ENCODE peak calls at places on chromosomes 16 and 17, in eight cellular contexts. One of them, this sample, is unnamed.

GRCh38 chr16:75537795-75538194 is 1.9 kb upstream of the CHST5 start:
- DNase-seq in adrenal gland: no peak
- DNase-seq in fibroblast of villous mesenchyme: no peak
- DNase-seq in heart left ventricle: no peak
- DNase-seq in AG09309: no peak
- DNase-seq in pancreas: no peak
- DNase-seq in right lobe of liver: no peak
- DNase-seq in endodermal cell: no peak
- DNase-seq in this sample: no peak

GRCh38 chr17:57158296-57158695 is 73.2 kb downstream of the AKAP1 start:
- DNase-seq in fibroblast of villous mesenchyme: no peak
- DNase-seq in AG09309: no peak
- DNase-seq in endodermal cell: peak
- DNase-seq in pancreas: no peak
- DNase-seq in right lobe of liver: no peak
- DNase-seq in heart left ventricle: no peak
- DNase-seq in adrenal gland: no peak
- DNase-seq in this sample: no peak

GRCh38 chr16:71883193-71883848 is 661 bp downstream of the ZNF821 start:
- DNase-seq in adrenal gland: no peak
- DNase-seq in endodermal cell: peak
- DNase-seq in heart left ventricle: peak
- DNase-seq in AG09309: no peak
- DNase-seq in right lobe of liver: peak
- DNase-seq in fibroblast of villous mesenchyme: no peak
- DNase-seq in pancreas: peak
- DNase-seq in this sample: no peak

GRCh38 chr16:16133943-16134604 is 89.2 kb downstream of the ABCC6 start:
- DNase-seq in pancreas: no peak
- DNase-seq in endodermal cell: no peak
- DNase-seq in adrenal gland: no peak
- DNase-seq in heart left ventricle: no peak
- DNase-seq in right lobe of liver: no peak
- DNase-seq in fibroblast of villous mesenchyme: peak
- DNase-seq in AG09309: no peak
- DNase-seq in this sample: no peak

GRCh38 chr16:17471745-17472075 is 950 bp upstream of the XYLT1 start:
- DNase-seq in adrenal gland: no peak
- DNase-seq in pancreas: no peak
- DNase-seq in AG09309: no peak
- DNase-seq in fibroblast of villous mesenchyme: no peak
- DNase-seq in endodermal cell: no peak
- DNase-seq in right lobe of liver: no peak
- DNase-seq in heart left ventricle: no peak
- DNase-seq in this sample: no peak

GRCh38 chr16:28937222-28937876 is 5.6 kb downstream of the CD19 start:
- DNase-seq in AG09309: no peak
- DNase-seq in fibroblast of villous mesenchyme: no peak
- DNase-seq in adrenal gland: no peak
- DNase-seq in endodermal cell: peak
- DNase-seq in heart left ventricle: no peak
- DNase-seq in pancreas: no peak
- DNase-seq in right lobe of liver: no peak
- DNase-seq in this sample: no peak

GRCh38 chr17:12900474-12900873 is 111.2 kb downstream of the ARHGAP44 start:
- DNase-seq in fibroblast of villous mesenchyme: no peak
- DNase-seq in AG09309: no peak
- DNase-seq in endodermal cell: no peak
- DNase-seq in heart left ventricle: no peak
- DNase-seq in right lobe of liver: no peak
- DNase-seq in pancreas: no peak
- DNase-seq in adrenal gland: no peak
- DNase-seq in this sample: no peak

GRCh38 chr16:24007934-24008333 is 172.2 kb downstream of the PRKCB start:
- DNase-seq in endodermal cell: no peak
- DNase-seq in right lobe of liver: no peak
- DNase-seq in heart left ventricle: no peak
- DNase-seq in AG09309: no peak
- DNase-seq in fibroblast of villous mesenchyme: no peak
- DNase-seq in adrenal gland: no peak
- DNase-seq in pancreas: no peak
- DNase-seq in this sample: no peak

GRCh38 chr16:69905171-69905555 is 46.0 kb upstream of the CLEC18A start:
- DNase-seq in fibroblast of villous mesenchyme: no peak
- DNase-seq in endodermal cell: no peak
- DNase-seq in AG09309: no peak
- DNase-seq in pancreas: no peak
- DNase-seq in adrenal gland: no peak
- DNase-seq in heart left ventricle: no peak
- DNase-seq in right lobe of liver: no peak
- DNase-seq in this sample: no peak

GRCh38 chr16:26547681-26548080 is 519.0 kb upstream of the C16orf82 start:
- DNase-seq in adrenal gland: no peak
- DNase-seq in heart left ventricle: no peak
- DNase-seq in fibroblast of villous mesenchyme: no peak
- DNase-seq in pancreas: no peak
- DNase-seq in right lobe of liver: no peak
- DNase-seq in AG09309: no peak
- DNase-seq in endodermal cell: no peak
- DNase-seq in this sample: no peak

GRCh38 chr16:24729243-24729966 is at the start of gene TNRC6A:
- DNase-seq in endodermal cell: peak
- DNase-seq in right lobe of liver: peak
- DNase-seq in heart left ventricle: peak
- DNase-seq in AG09309: no peak
- DNase-seq in pancreas: peak
- DNase-seq in fibroblast of villous mesenchyme: peak
- DNase-seq in adrenal gland: peak
- DNase-seq in this sample: peak

GRCh38 chr17:49576121-49576905 is 642 bp downstream of the NXPH3 start:
- DNase-seq in endodermal cell: peak
- DNase-seq in right lobe of liver: no peak
- DNase-seq in adrenal gland: no peak
- DNase-seq in AG09309: no peak
- DNase-seq in heart left ventricle: peak
- DNase-seq in fibroblast of villous mesenchyme: peak
- DNase-seq in pancreas: no peak
- DNase-seq in this sample: no peak

GRCh38 chr16:84593825-84594724 is 23.8 kb downstream of the COTL1 start:
- DNase-seq in heart left ventricle: peak
- DNase-seq in endodermal cell: no peak
- DNase-seq in adrenal gland: peak
- DNase-seq in AG09309: no peak
- DNase-seq in pancreas: no peak
- DNase-seq in fibroblast of villous mesenchyme: peak
- DNase-seq in right lobe of liver: peak
- DNase-seq in this sample: peak

DNA sequence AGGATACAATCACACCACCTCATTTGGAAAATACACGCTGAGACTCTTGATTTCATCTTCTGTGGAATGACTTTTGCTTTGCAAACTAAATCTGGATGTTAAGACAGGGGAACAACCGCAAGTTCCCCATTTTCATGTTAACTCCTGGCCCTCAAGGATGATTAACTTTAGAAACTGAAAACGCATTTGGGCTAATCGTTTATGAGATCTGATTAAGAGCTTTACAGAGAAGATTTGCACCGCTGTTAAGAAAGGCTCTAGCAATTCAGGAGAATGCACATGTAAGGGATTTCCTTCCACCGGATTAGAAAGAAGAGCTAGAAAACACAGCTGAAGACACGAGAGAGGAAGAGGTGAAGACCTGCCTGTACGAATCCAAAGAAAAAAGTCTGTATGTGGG is 106.3 kb downstream of the YPEL2 start:
- DNase-seq in AG09309: no peak
- DNase-seq in right lobe of liver: no peak
- DNase-seq in heart left ventricle: no peak
- DNase-seq in adrenal gland: no peak
- DNase-seq in pancreas: no peak
- DNase-seq in fibroblast of villous mesenchyme: no peak
- DNase-seq in endodermal cell: no peak
- DNase-seq in this sample: no peak
- H3K4me3 ChIP-seq in AG09309: no peak
- H3K4me3 ChIP-seq in right lobe of liver: no peak
- H3K4me3 ChIP-seq in heart left ventricle: no peak
- H3K4me3 ChIP-seq in adrenal gland: no peak
- H3K4me3 ChIP-seq in pancreas: no peak
- H3K4me3 ChIP-seq in fibroblast of villous mesenchyme: no peak
- H3K4me3 ChIP-seq in endodermal cell: no peak
- H3K4me3 ChIP-seq in this sample: no peak

DNA sequence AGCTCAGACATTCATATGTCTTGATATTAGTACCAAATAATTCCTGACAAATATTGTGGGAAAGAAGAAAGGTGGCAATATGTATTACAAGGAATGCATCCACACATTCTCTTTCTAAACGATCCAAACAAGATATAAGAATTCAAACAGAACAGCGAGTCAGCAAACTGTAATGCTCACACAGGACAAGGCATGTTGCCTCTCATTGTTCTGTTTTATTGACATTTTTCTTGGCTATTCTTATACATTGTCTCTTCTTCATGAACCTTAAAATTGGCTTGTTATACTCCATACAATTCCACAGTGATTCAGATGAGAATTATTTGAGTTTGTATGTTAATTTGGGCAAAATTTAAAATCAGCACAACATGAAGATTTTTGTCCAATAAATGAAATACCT is 189.1 kb downstream of the HS3ST3B1 start:
- DNase-seq in adrenal gland: no peak
- DNase-seq in right lobe of liver: no peak
- DNase-seq in endodermal cell: no peak
- DNase-seq in fibroblast of villous mesenchyme: no peak
- DNase-seq in pancreas: no peak
- DNase-seq in AG09309: no peak
- DNase-seq in heart left ventricle: no peak
- DNase-seq in this sample: no peak
- TF ChIP-seq CTCF in adrenal gland: no peak
- TF ChIP-seq CTCF in right lobe of liver: no peak
- TF ChIP-seq CTCF in endodermal cell: no peak
- TF ChIP-seq CTCF in fibroblast of villous mesenchyme: no peak
- TF ChIP-seq CTCF in pancreas: no peak
- TF ChIP-seq CTCF in AG09309: no peak
- TF ChIP-seq CTCF in heart left ventricle: no peak
- TF ChIP-seq CTCF in this sample: no peak

GRCh38 chr17:40072481-40073346 is 9.9 kb downstream of the THRA start:
- DNase-seq in fibroblast of villous mesenchyme: no peak
- DNase-seq in AG09309: no peak
- DNase-seq in right lobe of liver: no peak
- DNase-seq in adrenal gland: peak
- DNase-seq in endodermal cell: no peak
- DNase-seq in heart left ventricle: peak
- DNase-seq in pancreas: peak
- DNase-seq in this sample: no peak

GRCh38 chr17:40070895-40071719 is 8.3 kb downstream of the THRA start:
- DNase-seq in endodermal cell: peak
- DNase-seq in AG09309: no peak
- DNase-seq in heart left ventricle: peak
- DNase-seq in pancreas: peak
- DNase-seq in adrenal gland: peak
- DNase-seq in fibroblast of villous mesenchyme: no peak
- DNase-seq in right lobe of liver: no peak
- DNase-seq in this sample: no peak

GRCh38 chr17:40070644-40070894 is 7.8 kb downstream of the THRA start:
- DNase-seq in right lobe of liver: no peak
- DNase-seq in AG09309: no peak
- DNase-seq in adrenal gland: no peak
- DNase-seq in pancreas: no peak
- DNase-seq in fibroblast of villous mesenchyme: no peak
- DNase-seq in endodermal cell: no peak
- DNase-seq in heart left ventricle: peak
- DNase-seq in this sample: no peak

GRCh38 chr17:40073454-40074174 is 10.8 kb downstream of the THRA start:
- DNase-seq in adrenal gland: peak
- DNase-seq in heart left ventricle: no peak
- DNase-seq in AG09309: no peak
- DNase-seq in endodermal cell: no peak
- DNase-seq in right lobe of liver: no peak
- DNase-seq in pancreas: no peak
- DNase-seq in fibroblast of villous mesenchyme: no peak
- DNase-seq in this sample: no peak

GRCh38 chr17:40071720-40072480 is 9.1 kb downstream of the THRA start:
- DNase-seq in AG09309: no peak
- DNase-seq in endodermal cell: peak
- DNase-seq in fibroblast of villous mesenchyme: peak
- DNase-seq in pancreas: peak
- DNase-seq in adrenal gland: peak
- DNase-seq in heart left ventricle: peak
- DNase-seq in right lobe of liver: peak
- DNase-seq in this sample: no peak
- H3K4me3 ChIP-seq in AG09309: no peak
- H3K4me3 ChIP-seq in endodermal cell: no peak
- H3K4me3 ChIP-seq in fibroblast of villous mesenchyme: no peak
- H3K4me3 ChIP-seq in pancreas: no peak
- H3K4me3 ChIP-seq in adrenal gland: no peak
- H3K4me3 ChIP-seq in heart left ventricle: peak
- H3K4me3 ChIP-seq in right lobe of liver: no peak
- H3K4me3 ChIP-seq in this sample: no peak

GRCh38 chr16:56797861-56798260 is 67.1 kb upstream of the SLC12A3 start:
- DNase-seq in AG09309: no peak
- DNase-seq in right lobe of liver: no peak
- DNase-seq in adrenal gland: no peak
- DNase-seq in fibroblast of villous mesenchyme: no peak
- DNase-seq in pancreas: no peak
- DNase-seq in endodermal cell: no peak
- DNase-seq in heart left ventricle: no peak
- DNase-seq in this sample: no peak

GRCh38 chr16:56792960-56793359 is 63.0 kb downstream of the NUP93 start:
- DNase-seq in right lobe of liver: no peak
- DNase-seq in AG09309: no peak
- DNase-seq in fibroblast of villous mesenchyme: no peak
- DNase-seq in adrenal gland: no peak
- DNase-seq in heart left ventricle: no peak
- DNase-seq in endodermal cell: no peak
- DNase-seq in pancreas: no peak
- DNase-seq in this sample: no peak

GRCh38 chr16:56789360-56789759 is 59.4 kb downstream of the NUP93 start:
- DNase-seq in endodermal cell: no peak
- DNase-seq in adrenal gland: peak
- DNase-seq in AG09309: no peak
- DNase-seq in right lobe of liver: peak
- DNase-seq in pancreas: peak
- DNase-seq in heart left ventricle: peak
- DNase-seq in fibroblast of villous mesenchyme: peak
- DNase-seq in this sample: no peak

GRCh38 chr16:56795011-56795410 is 65.1 kb downstream of the NUP93 start:
- DNase-seq in heart left ventricle: no peak
- DNase-seq in pancreas: no peak
- DNase-seq in AG09309: no peak
- DNase-seq in right lobe of liver: no peak
- DNase-seq in endodermal cell: no peak
- DNase-seq in adrenal gland: no peak
- DNase-seq in fibroblast of villous mesenchyme: no peak
- DNase-seq in this sample: no peak

DNA sequence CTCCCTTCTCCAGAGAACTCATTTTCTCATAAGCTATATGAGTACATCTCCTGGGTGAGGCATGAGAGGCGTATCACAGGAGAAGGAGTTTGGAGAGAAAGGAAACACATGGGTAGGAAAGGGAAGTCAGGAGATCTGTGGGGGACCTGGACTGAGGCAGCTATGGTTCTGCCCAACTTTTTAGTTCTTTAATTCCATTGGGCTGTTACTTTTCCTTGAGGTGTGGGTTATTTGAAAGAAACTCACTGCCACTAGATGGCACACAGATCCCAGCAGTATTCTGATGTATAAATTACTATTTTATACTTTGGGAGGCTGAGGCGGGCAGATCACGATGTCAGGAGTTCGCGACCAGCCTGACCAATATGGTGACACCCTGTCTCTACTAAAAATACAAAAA is 63.6 kb downstream of the NUP93 start:
- DNase-seq in endodermal cell: no peak
- DNase-seq in fibroblast of villous mesenchyme: peak
- DNase-seq in right lobe of liver: no peak
- DNase-seq in pancreas: no peak
- DNase-seq in heart left ventricle: no peak
- DNase-seq in AG09309: no peak
- DNase-seq in adrenal gland: no peak
- DNase-seq in this sample: no peak
- TF ChIP-seq CTCF in endodermal cell: peak
- TF ChIP-seq CTCF in fibroblast of villous mesenchyme: peak
- TF ChIP-seq CTCF in right lobe of liver: peak
- TF ChIP-seq CTCF in pancreas: no peak
- TF ChIP-seq CTCF in heart left ventricle: peak
- TF ChIP-seq CTCF in AG09309: peak
- TF ChIP-seq CTCF in adrenal gland: peak
- TF ChIP-seq CTCF in this sample: no peak

This sample was measured in GM12864.